ENCODE peak calls at places on chromosome 16, in ten cellular contexts. R is IMR-90, L is K562, M is mammary epithelial cell, G is mesenchymal stem cell, F is HCT116, Y is PC-3, A is GM23248, H is endothelial cell of umbilical vein, V is Karpas-422. E is an unnamed sample.

GRCh38 chr16:82093901-82094300 is 58.8 kb downstream of the HSD17B2 start:
- DNase-seq in R (no peak), L (no peak), M (peak; percentile 43), G (no peak), F (no peak), Y (peak; percentile 2), A (no peak), H (no peak), V (no peak), E (no peak)

GRCh38 chr16:17271687-17272086 is 199.1 kb downstream of the XYLT1 start:
- DNase-seq in R (peak; percentile 8), L (no peak), M (no peak), G (no peak), F (no peak), Y (no peak), A (peak; percentile 22), H (no peak), V (no peak), E (no peak)

GRCh38 chr16:30747799-30748633 is at the start of gene PHKG2:
- DNase-seq in R (peak; percentile 98), L (peak; percentile 97), M (peak; percentile 99), G (peak; percentile 99), F (peak; percentile 97), Y (peak; percentile 98), A (peak; percentile 100), H (peak; percentile 99), V (peak; percentile 99), E (peak; percentile 99)

GRCh38 chr16:19911747-19912146 is 27.1 kb upstream of the GPRC5B start:
- DNase-seq in R (no peak), L (no peak), M (no peak), G (no peak), F (no peak), Y (no peak), A (no peak), H (no peak), V (no peak), E (no peak)

GRCh38 chr16:50802000-50802399 is 60.1 kb downstream of the CYLD start:
- DNase-seq in R (peak; percentile 81), L (no peak), M (no peak), G (no peak), F (no peak), Y (no peak), A (peak; percentile 21), H (no peak), V (no peak), E (no peak)

GRCh38 chr16:68642436-68643064 is 2.6 kb upstream of the CDH3 start:
- DNase-seq in R (no peak), L (no peak), M (peak; percentile 70), G (peak; percentile 37), F (no peak), Y (no peak), A (peak; percentile 52), H (peak; percentile 12), V (no peak), E (no peak)

GRCh38 chr16:75062135-75062943 is 54.2 kb downstream of the LDHD start:
- DNase-seq in R (peak; percentile 69), L (peak; percentile 74), M (no peak), G (no peak), F (no peak), Y (no peak), A (no peak), H (no peak), V (no peak), E (no peak)

GRCh38 chr16:3577302-3577752 is at the start of gene NLRC3:
- DNase-seq in R (no peak), L (no peak), M (no peak), G (no peak), F (no peak), Y (no peak), A (no peak), H (peak; percentile 22), V (peak; percentile 80), E (no peak)

GRCh38 chr16:89842471-89843408 is 14.5 kb downstream of the SPIRE2 start:
- DNase-seq in R (peak; percentile 71), L (no peak), M (peak; percentile 53), G (peak; percentile 54), F (no peak), Y (peak; percentile 63), A (peak; percentile 68), H (peak; percentile 72), V (no peak), E (peak; percentile 87)

GRCh38 chr16:24966599-24966998 is 48.6 kb downstream of the ARHGAP17 start:
- DNase-seq in R (no peak), L (no peak), M (no peak), G (no peak), F (no peak), Y (no peak), A (no peak), H (no peak), V (no peak), E (no peak)

DNA sequence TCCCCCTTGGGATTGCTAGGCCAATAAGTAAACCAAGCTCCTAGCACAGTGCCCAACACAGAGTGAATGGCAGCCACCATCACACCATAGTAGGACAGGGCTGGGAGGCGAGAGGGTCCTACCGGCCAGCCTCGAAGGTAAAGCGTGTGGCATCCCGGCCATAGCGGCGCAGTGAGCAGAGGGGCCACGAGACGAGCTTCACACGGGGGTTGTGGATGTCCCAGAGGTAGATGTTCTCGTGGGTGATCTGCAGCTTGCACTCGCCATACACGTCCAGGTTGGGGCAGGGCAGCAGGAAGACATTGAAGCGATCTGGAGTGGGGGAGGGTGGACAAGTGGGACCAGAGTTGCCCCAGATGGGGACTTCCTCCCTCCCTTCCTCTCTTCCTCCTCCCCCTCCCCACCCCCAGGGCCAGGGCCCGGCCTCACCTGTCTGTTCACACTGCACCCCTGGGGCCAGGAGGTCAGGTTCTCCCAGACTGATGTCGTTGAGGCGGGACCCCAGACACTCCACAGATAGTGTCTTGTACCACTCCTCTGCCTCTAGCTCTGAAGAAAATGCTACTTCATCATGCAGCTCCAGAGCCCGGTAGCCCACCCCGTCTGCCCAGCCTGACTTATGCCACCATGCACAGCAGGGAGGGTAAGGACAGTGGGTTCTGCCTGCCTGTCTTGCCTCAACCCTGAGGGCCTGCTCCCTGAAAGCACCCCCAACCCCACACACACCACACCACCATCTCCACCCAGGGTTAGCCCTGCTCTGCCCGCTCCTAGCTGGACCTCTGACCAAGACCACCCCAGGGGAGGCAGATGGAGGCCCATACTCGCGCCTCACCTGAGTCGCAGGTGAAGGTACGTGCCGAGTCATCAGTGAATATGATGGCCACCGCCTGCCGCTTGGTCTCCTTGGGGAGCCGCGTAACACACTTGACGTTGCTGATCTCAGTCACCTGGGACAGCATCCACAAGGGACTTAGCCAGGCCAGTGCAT is 11.3 kb downstream of the DOK4 start:
- DNase-seq in R (no peak), L (no peak), M (no peak), G (no peak), F (no peak), Y (no peak), A (no peak), H (no peak), V (peak; percentile 66), E (no peak)
- H3K4me1 ChIP-seq in R (peaks cover 12% of the 10 kb centered on the region), L (peaks cover 16% of the 10 kb centered on the region), M (peaks cover 11% of the 10 kb centered on the region), G (peaks cover 68% of the 10 kb centered on the region), F (peaks cover 13% of the 10 kb centered on the region), Y (no peaks in the 10 kb centered on the region), A (peaks cover 12% of the 10 kb centered on the region), H (peaks cover 33% of the 10 kb centered on the region), V (peaks cover 16% of the 10 kb centered on the region), E (peaks cover 84% of the 10 kb centered on the region)

GRCh38 chr16:79007614-79008013 is 592.9 kb downstream of the MAF start:
- DNase-seq in R (no peak), L (no peak), M (peak; percentile 52), G (peak; percentile 36), F (no peak), Y (no peak), A (no peak), H (no peak), V (no peak), E (no peak)

GRCh38 chr16:79008036-79008868 is 592.3 kb downstream of the MAF start:
- DNase-seq in R (no peak), L (peak; percentile 28), M (no peak), G (peak; percentile 46), F (no peak), Y (no peak), A (no peak), H (no peak), V (no peak), E (no peak)

GRCh38 chr16:79008869-79009179 is 591.7 kb downstream of the MAF start:
- DNase-seq in R (no peak), L (no peak), M (peak; percentile 78), G (no peak), F (no peak), Y (no peak), A (no peak), H (no peak), V (no peak), E (no peak)

GRCh38 chr16:79006206-79006605 is 594.3 kb downstream of the MAF start:
- DNase-seq in R (no peak), L (no peak), M (no peak), G (no peak), F (no peak), Y (no peak), A (no peak), H (no peak), V (no peak), E (no peak)

GRCh38 chr16:79006762-79007161 is 593.8 kb downstream of the MAF start:
- DNase-seq in R (no peak), L (no peak), M (no peak), G (no peak), F (no peak), Y (no peak), A (no peak), H (no peak), V (no peak), E (no peak)
- H2AFZ ChIP-seq in R (no peak overlapping the region), L (no peak overlapping the region), M (no peak overlapping the region), G (no peak overlapping the region), F (no peak overlapping the region), Y (no peak overlapping the region), A (no peak overlapping the region), H (no peak overlapping the region), V (no peak overlapping the region), E (no peak overlapping the region)

GRCh38 chr16:396605-397004 is 394 bp upstream of the NME4 start:
- DNase-seq in R (peak; percentile 41), L (peak; percentile 84), M (no peak), G (peak; percentile 86), F (no peak), Y (peak; percentile 54), A (peak; percentile 89), H (peak; percentile 55), V (peak; percentile 67), E (peak; percentile 65)
- H3K4me1 ChIP-seq in R (peaks cover 4% of the 10 kb centered on the region), L (peaks cover 29% of the 10 kb centered on the region), M (peaks cover 6% of the 10 kb centered on the region), G (peaks cover 29% of the 10 kb centered on the region), F (peaks cover 3% of the 10 kb centered on the region), Y (peaks cover 6% of the 10 kb centered on the region), A (peaks cover 9% of the 10 kb centered on the region), H (peaks cover 10% of the 10 kb centered on the region), V (peaks cover 36% of the 10 kb centered on the region), E (peaks cover 37% of the 10 kb centered on the region)

DNA sequence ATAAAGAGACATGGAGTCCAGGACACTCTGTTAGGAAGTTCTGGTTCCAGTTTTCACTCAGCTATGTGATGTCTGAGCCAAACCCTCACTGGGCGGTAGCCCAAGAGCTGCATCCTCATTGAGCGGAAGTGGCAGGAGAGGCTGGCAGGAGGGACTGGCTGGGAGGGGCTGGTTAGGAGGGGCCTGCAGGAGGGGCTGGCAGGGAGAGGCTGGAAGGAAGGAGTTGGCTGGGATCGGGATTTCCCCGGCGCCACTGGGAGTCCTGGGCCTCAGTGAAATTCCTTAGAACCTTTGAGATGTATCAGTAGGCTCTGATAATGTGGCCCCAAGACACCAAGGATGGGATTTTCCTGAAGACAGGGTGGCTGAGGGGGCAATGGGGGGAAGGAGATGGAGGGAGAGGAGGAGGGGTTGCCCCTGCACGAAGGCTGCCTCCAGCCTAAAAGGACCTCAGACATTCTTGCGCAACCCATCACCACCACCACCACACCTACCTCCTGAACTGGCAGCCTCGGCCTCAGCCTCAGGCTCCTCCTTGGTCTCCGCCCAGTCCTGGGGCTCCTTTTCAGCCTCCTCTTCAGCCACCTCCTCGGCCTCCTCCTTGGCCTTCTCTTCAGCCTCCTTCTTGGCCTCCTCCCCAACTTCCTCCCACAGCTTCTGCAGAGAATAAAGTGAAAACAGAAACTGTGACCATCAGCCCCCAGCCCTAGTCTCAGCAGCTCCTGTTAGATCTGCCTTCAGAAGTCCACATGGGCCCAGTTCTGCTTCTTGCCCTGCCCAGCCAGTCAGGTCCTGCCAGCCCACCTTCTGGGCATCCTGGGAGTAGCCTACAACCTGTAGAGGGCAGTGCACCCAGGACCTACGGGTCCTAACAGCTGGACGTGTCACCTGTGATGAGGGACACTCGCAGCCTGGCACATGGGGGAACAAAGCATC is 31.7 kb downstream of the CNGB1 start:
- DNase-seq in R (peak; percentile 20), L (no peak), M (peak; percentile 53), G (no peak), F (peak; percentile 13), Y (peak; percentile 47), A (peak; percentile 87), H (peak; percentile 9), V (no peak), E (peak; percentile 22)
- H2AFZ ChIP-seq in R (peak overlapping the region; percentile 58), L (no peak overlapping the region), M (peak overlapping the region; percentile 80), G (no peak overlapping the region), F (peak overlapping the region; percentile 60), Y (no peak overlapping the region), A (peak overlapping the region; percentile 51), H (peak overlapping the region; percentile 22), V (no peak overlapping the region), E (no peak overlapping the region)

E was measured in HepG2.